ENCODE peak calls at places on chromosome 17, in seven cellular contexts. W, Q, D, J, M, S and V are unnamed samples.
A peak's percentile ranks its signal among the peaks of the same experiment; 100 is the strongest.

GRCh38 chr17:18259621-18260331 is 686 bp upstream of the MIEF2 start:
- DNase-seq in W (no peak), Q (no peak), D (no peak), J (no peak), M (no peak), S (peak; percentile 60), V (no peak)

GRCh38 chr17:45814622-45815606 is 29.8 kb upstream of the SPPL2C start:
- DNase-seq in W (no peak), Q (no peak), D (no peak), J (no peak), M (no peak), S (no peak), V (no peak)

GRCh38 chr17:1905190-1905919 is 75.5 kb downstream of the RPA1 start:
- DNase-seq in W (no peak), Q (no peak), D (no peak), J (no peak), M (no peak), S (peak; percentile 11), V (no peak)

GRCh38 chr17:66675991-66676371 is 158.9 kb upstream of the CACNG5 start:
- DNase-seq in W (peak; percentile 65), Q (peak; percentile 68), D (peak; percentile 61), J (no peak), M (no peak), S (peak; percentile 59), V (no peak)

GRCh38 chr17:37177234-37177633 is 198.6 kb upstream of the C17orf78 start:
- DNase-seq in W (no peak), Q (no peak), D (no peak), J (no peak), M (no peak), S (no peak), V (no peak)

GRCh38 chr17:65698381-65699061 is 137.1 kb upstream of the AXIN2 start:
- DNase-seq in W (no peak), Q (no peak), D (no peak), J (no peak), M (no peak), S (peak; percentile 94), V (no peak)

GRCh38 chr17:9957244-9957643 is 52.2 kb upstream of the RCVRN start:
- DNase-seq in W (no peak), Q (no peak), D (no peak), J (no peak), M (no peak), S (no peak), V (no peak)

GRCh38 chr17:74259667-74260524 is 14.1 kb upstream of the DNAI2 start:
- DNase-seq in W (no peak), Q (no peak), D (no peak), J (no peak), M (peak; percentile 63), S (no peak), V (no peak)

GRCh38 chr17:39666601-39667261 is 1.5 kb upstream of the PNMT start:
- DNase-seq in W (no peak), Q (peak; percentile 94), D (no peak), J (no peak), M (no peak), S (no peak), V (peak; percentile 77)

GRCh38 chr17:65634533-65634932 is 73.1 kb upstream of the AXIN2 start:
- DNase-seq in W (peak; percentile 46), Q (no peak), D (no peak), J (peak; percentile 77), M (no peak), S (no peak), V (no peak)

GRCh38 chr17:77345260-77345910 is 204.6 kb downstream of the SEC14L1 start:
- DNase-seq in W (peak; percentile 14), Q (peak; percentile 59), D (peak; percentile 16), J (peak; percentile 12), M (no peak), S (no peak), V (no peak)

GRCh38 chr17:17902357-17902756 is 65.6 kb upstream of the SREBF1 start:
- DNase-seq in W (no peak), Q (no peak), D (no peak), J (no peak), M (no peak), S (no peak), V (no peak)

GRCh38 chr17:47776330-47777197 is 43.5 kb downstream of the TBX21 start:
- DNase-seq in W (no peak), Q (no peak), D (no peak), J (peak; percentile 38), M (peak; percentile 46), S (peak; percentile 24), V (no peak)

GRCh38 chr17:80743181-80743771 is 198.6 kb downstream of the RPTOR start:
- DNase-seq in W (no peak), Q (peak; percentile 74), D (no peak), J (no peak), M (no peak), S (peak; percentile 49), V (no peak)

GRCh38 chr17:48247038-48247437 is 139.5 kb downstream of the SNX11 start:
- DNase-seq in W (no peak), Q (no peak), D (no peak), J (no peak), M (no peak), S (no peak), V (no peak)

GRCh38 chr17:32909787-32910369 is 18.1 kb upstream of the TMEM98 start:
- DNase-seq in W (peak; percentile 90), Q (no peak), D (peak; percentile 55), J (peak; percentile 94), M (peak; percentile 90), S (peak; percentile 77), V (peak; percentile 88)

GRCh38 chr17:38864636-38865398 is 5.0 kb upstream of the LASP1 start:
- DNase-seq in W (no peak), Q (no peak), D (no peak), J (no peak), M (peak; percentile 74), S (peak; percentile 41), V (no peak)

GRCh38 chr17:57706761-57707160 is 38.3 kb downstream of the CCDC182 start:
- DNase-seq in W (no peak), Q (no peak), D (no peak), J (no peak), M (no peak), S (no peak), V (no peak)

GRCh38 chr17:44209786-44210341 is 9.6 kb downstream of the UBTF start:
- DNase-seq in W (no peak), Q (peak; percentile 28), D (no peak), J (no peak), M (no peak), S (no peak), V (no peak)

GRCh38 chr17:6323626-6324356 is 111.1 kb downstream of the AIPL1 start:
- DNase-seq in W (no peak), Q (no peak), D (no peak), J (no peak), M (peak; percentile 81), S (no peak), V (no peak)

GRCh38 chr17:60304502-60304901 is 87.4 kb downstream of the USP32 start:
- DNase-seq in W (no peak), Q (no peak), D (no peak), J (no peak), M (no peak), S (no peak), V (no peak)

GRCh38 chr17:14737984-14738651 is 437.2 kb downstream of the HS3ST3B1 start:
- DNase-seq in W (peak; percentile 36), Q (peak; percentile 91), D (no peak), J (no peak), M (peak; percentile 44), S (peak; percentile 82), V (peak; percentile 65)

GRCh38 chr17:77737442-77738265 is 220.8 kb upstream of the TNRC6C start:
- DNase-seq in W (peak; percentile 16), Q (no peak), D (no peak), J (peak; percentile 17), M (peak; percentile 24), S (no peak), V (no peak)

GRCh38 chr17:18957831-18958230 is 5.9 kb downstream of the SLC5A10 start:
- DNase-seq in W (no peak), Q (peak; percentile 39), D (no peak), J (no peak), M (no peak), S (no peak), V (no peak)

GRCh38 chr17:33521784-33522183 is 228.7 kb upstream of the ASIC2 start:
- DNase-seq in W (no peak), Q (no peak), D (no peak), J (peak; percentile 23), M (peak; percentile 80), S (no peak), V (no peak)

GRCh38 chr17:13114601-13115024 is 96.8 kb upstream of the ELAC2 start:
- DNase-seq in W (peak; percentile 47), Q (no peak), D (no peak), J (peak; percentile 19), M (peak; percentile 86), S (peak; percentile 79), V (no peak)

GRCh38 chr17:72714357-72714966 is 378.0 kb downstream of the SLC39A11 start:
- DNase-seq in W (no peak), Q (no peak), D (no peak), J (no peak), M (no peak), S (no peak), V (no peak)

GRCh38 chr17:77691216-77692085 is 267.1 kb upstream of the TNRC6C start:
- DNase-seq in W (no peak), Q (no peak), D (no peak), J (no peak), M (peak; percentile 27), S (no peak), V (no peak)

GRCh38 chr17:64074704-64075484 is 54.5 kb upstream of the ICAM2 start:
- DNase-seq in W (peak; percentile 69), Q (no peak), D (no peak), J (no peak), M (no peak), S (peak; percentile 49), V (no peak)

GRCh38 chr17:5044630-5045029 is 9.4 kb upstream of the SLC52A1 start:
- DNase-seq in W (no peak), Q (no peak), D (no peak), J (peak; percentile 60), M (no peak), S (no peak), V (no peak)

GRCh38 chr17:35374766-35375344 is 1.4 kb upstream of the SLFN11 start:
- DNase-seq in W (no peak), Q (no peak), D (no peak), J (no peak), M (no peak), S (no peak), V (no peak)
- H3K27ac ChIP-seq in W (peak overlapping the region; percentile 95), Q (peak overlapping the region; percentile 81), D (peak overlapping the region; percentile 98), J (peak overlapping the region; percentile 69), M (no peak overlapping the region), S (peak overlapping the region; percentile 100), V (peak overlapping the region; percentile 85)

GRCh38 chr17:42520540-42520951 is 15.5 kb upstream of the NAGLU start:
- DNase-seq in W (no peak), Q (no peak), D (no peak), J (no peak), M (peak; percentile 42), S (no peak), V (no peak)
- H3K4me1 ChIP-seq in W (peaks cover 67% of the 10 kb centered on the region), Q (peaks cover 68% of the 10 kb centered on the region), D (peaks cover 62% of the 10 kb centered on the region), J (peaks cover 39% of the 10 kb centered on the region), M (peaks cover 11% of the 10 kb centered on the region), S (peaks cover 57% of the 10 kb centered on the region), V (peaks cover 91% of the 10 kb centered on the region)

GRCh38 chr17:3879591-3880417 is 13.0 kb downstream of the CAMKK1 start:
- DNase-seq in W (no peak), Q (no peak), D (no peak), J (no peak), M (peak; percentile 61), S (no peak), V (no peak)
- H3K27ac ChIP-seq in W (no peak overlapping the region), Q (peak overlapping the region; percentile 54), D (no peak overlapping the region), J (no peak overlapping the region), M (no peak overlapping the region), S (no peak overlapping the region), V (no peak overlapping the region)

GRCh38 chr17:41523787-41524186 is 4.3 kb downstream of the KRT19 start:
- DNase-seq in W (peak; percentile 43), Q (no peak), D (no peak), J (no peak), M (no peak), S (no peak), V (no peak)
- H3K4me1 ChIP-seq in W (peaks cover 12% of the 10 kb centered on the region), Q (peaks cover 4% of the 10 kb centered on the region), D (no peaks in the 10 kb centered on the region), J (peaks cover 20% of the 10 kb centered on the region), M (no peaks in the 10 kb centered on the region), S (peaks cover 11% of the 10 kb centered on the region), V (peaks cover 13% of the 10 kb centered on the region)